ENCODE peak calls at places on chromosome 16, in nine cellular contexts. T is WERI-Rb-1; S is AG04450; Y is fibroblast of lung; V is Caco-2; U is CD8-positive, alpha-beta T cell; Q is heart right ventricle; L is cardiac fibroblast; D is left lung. N is an unnamed sample.

GRCh38 chr16:28549301-28549899 is 4.3 kb upstream of the SGF29 start:
- DNase-seq in L (peak), U (no peak), Q (no peak), T (no peak), S (no peak), D (no peak), Y (peak), V (no peak), N (no peak)

GRCh38 chr16:88651276-88651988 is 579 bp upstream of the CYBA start:
- DNase-seq in Q (peak), S (no peak), U (peak), L (no peak), Y (no peak), T (peak), V (no peak), D (peak), N (no peak)

GRCh38 chr16:87851141-87851587 is 18.1 kb downstream of the SLC7A5 start:
- DNase-seq in Y (peak), U (no peak), L (no peak), V (no peak), Q (no peak), T (no peak), S (no peak), D (no peak), N (no peak)

GRCh38 chr16:969508-970378 is 1.0 kb downstream of the LMF1 start:
- DNase-seq in L (peak), Y (no peak), D (no peak), S (no peak), T (no peak), U (no peak), Q (peak), V (no peak), N (no peak)

GRCh38 chr16:89453662-89454321 is 36.6 kb downstream of the ANKRD11 start:
- DNase-seq in V (no peak), S (no peak), T (no peak), L (peak), Q (peak), D (no peak), U (no peak), Y (peak), N (peak)

GRCh38 chr16:15542261-15542660 is 100.7 kb downstream of the MARF1 start:
- DNase-seq in Q (no peak), T (no peak), U (no peak), S (no peak), Y (no peak), L (no peak), V (no peak), D (no peak), N (no peak)

GRCh38 chr16:56268799-56269198 is 77.5 kb downstream of the GNAO1 start:
- DNase-seq in U (no peak), S (no peak), L (no peak), V (no peak), Q (no peak), D (no peak), Y (no peak), T (peak), N (no peak)

GRCh38 chr16:87317766-87318121 is 552 bp upstream of the C16orf95 start:
- DNase-seq in S (peak), D (peak), T (no peak), Q (peak), U (no peak), L (peak), V (peak), Y (peak), N (peak)

GRCh38 chr16:52603015-52603414 is 56.1 kb upstream of the TOX3 start:
- DNase-seq in S (no peak), T (no peak), V (no peak), Y (no peak), L (no peak), U (no peak), Q (no peak), D (no peak), N (peak)

GRCh38 chr16:56649820-56650219 is 1.9 kb upstream of the MT1B start:
- DNase-seq in Q (no peak), L (no peak), D (no peak), T (no peak), V (no peak), U (no peak), S (no peak), Y (no peak), N (no peak)

GRCh38 chr16:49382916-49383315 is 9.3 kb downstream of the C16orf78 start:
- DNase-seq in D (no peak), U (no peak), T (peak), V (no peak), Q (no peak), S (no peak), Y (no peak), L (no peak), N (no peak)

GRCh38 chr16:89924925-89925307 is 1.8 kb downstream of the TUBB3 start:
- DNase-seq in V (no peak), D (no peak), U (no peak), T (no peak), Y (no peak), S (no peak), Q (no peak), L (no peak), N (no peak)

GRCh38 chr16:22847690-22848089 is 33.7 kb downstream of the HS3ST2 start:
- DNase-seq in Q (no peak), V (no peak), Y (no peak), T (no peak), D (no peak), S (no peak), U (no peak), L (no peak), N (no peak)

GRCh38 chr16:72091217-72091616 is 2.2 kb downstream of the TXNL4B start:
- DNase-seq in S (no peak), L (no peak), Q (no peak), T (no peak), V (no peak), Y (no peak), D (no peak), U (no peak), N (no peak)

GRCh38 chr16:88927010-88927409 is 50.0 kb downstream of the CBFA2T3 start:
- DNase-seq in D (no peak), Q (no peak), V (no peak), L (no peak), S (no peak), U (no peak), T (no peak), Y (no peak), N (no peak)

GRCh38 chr16:74700206-74701040 is at the start of gene MLKL:
- DNase-seq in Y (peak), V (peak), T (peak), U (peak), Q (peak), D (peak), S (no peak), L (peak), N (no peak)

GRCh38 chr16:21599994-21600773 is 807 bp downstream of the METTL9 start:
- DNase-seq in D (no peak), L (peak), U (no peak), V (no peak), Q (no peak), Y (peak), S (no peak), T (no peak), N (no peak)

GRCh38 chr16:81478876-81479496 is 34.4 kb downstream of the CMIP start:
- DNase-seq in Q (no peak), D (peak), U (no peak), Y (no peak), L (no peak), V (no peak), T (no peak), S (no peak), N (no peak)

GRCh38 chr16:5918553-5919127 is 821.0 kb upstream of the EEF2KMT start:
- DNase-seq in V (no peak), Y (no peak), Q (no peak), T (peak), S (no peak), L (no peak), U (no peak), D (no peak), N (no peak)
- TF ChIP-seq CTCF in V (no peak), Y (no peak), Q (no peak), T (peak), S (no peak), L (no peak), U (no peak), D (no peak), N (peak)

DNA sequence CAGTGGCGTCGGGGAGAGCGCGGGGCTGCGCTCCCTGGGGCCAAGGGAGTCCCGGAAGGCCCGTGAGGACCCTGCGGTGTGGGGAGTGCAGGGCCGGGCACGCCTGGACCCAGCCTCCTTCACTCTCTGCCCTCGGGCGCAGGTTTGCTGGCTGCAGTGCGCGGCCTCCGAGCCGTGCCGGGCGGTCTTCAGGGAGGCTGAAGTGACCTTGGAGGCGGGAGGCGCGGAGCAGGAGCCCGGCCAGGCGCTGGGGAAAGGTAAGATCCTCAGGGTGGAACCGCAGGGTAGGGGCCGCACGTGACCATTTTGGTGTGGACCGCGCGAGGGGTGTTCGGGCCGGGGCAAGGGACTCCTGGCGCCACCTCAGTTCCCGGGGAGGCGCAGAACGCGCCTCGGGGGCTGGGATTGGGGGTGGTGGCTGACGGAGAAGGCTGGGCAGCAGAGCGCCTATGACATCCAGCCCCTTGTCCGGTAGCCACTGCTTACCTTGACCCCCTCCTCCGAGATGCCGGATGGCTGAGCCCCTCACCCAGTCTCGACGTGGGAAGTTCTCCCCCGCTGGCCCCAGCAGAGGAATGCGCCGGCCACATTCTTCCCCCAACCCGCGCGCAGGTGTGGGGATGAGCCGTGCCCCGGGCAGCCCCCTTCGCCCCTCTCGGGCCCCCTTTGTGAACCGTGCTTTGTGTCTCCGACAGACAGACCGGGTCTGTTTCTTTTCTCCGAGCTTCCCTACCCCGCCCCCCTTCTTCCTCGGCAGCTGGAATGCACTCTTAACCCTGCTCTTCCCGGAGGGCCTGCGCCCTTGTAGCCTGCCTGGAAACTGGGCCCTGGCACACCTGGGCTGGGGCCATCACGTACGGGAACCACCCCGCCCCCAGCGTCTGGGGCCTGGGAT is 631 bp downstream of the CDH3 start:
- DNase-seq in Y (no peak), D (no peak), S (no peak), T (no peak), Q (no peak), L (no peak), V (peak), U (no peak), N (no peak)
- H3K4me3 ChIP-seq in Y (no peak), D (peak), S (no peak), T (no peak), Q (no peak), L (no peak), V (peak), U (peak), N (peak)

DNA sequence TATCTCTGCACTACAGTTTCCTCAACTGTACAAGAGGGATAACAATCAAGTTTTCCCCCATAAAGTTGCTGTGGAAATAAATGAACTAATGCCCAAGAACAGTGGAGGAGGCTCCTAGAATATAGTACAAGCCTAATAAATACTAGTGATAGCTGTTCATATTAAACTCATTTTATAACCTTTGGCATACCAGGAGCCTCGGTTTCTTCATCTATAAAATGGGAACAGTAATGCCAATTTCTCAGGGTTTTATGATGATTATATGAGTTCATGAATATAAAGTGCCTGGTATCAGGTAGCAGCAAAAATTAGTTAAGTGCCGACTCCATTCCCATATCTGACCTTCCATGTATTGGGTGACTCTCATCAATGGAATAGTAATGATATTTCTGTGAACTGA is 311.1 kb upstream of the MAF start:
- DNase-seq in Q (no peak), Y (no peak), V (no peak), D (no peak), S (no peak), L (no peak), T (no peak), U (no peak), N (no peak)
- TF ChIP-seq CTCF in Q (no peak), Y (no peak), V (no peak), D (no peak), S (no peak), L (no peak), T (no peak), U (no peak), N (no peak)

DNA sequence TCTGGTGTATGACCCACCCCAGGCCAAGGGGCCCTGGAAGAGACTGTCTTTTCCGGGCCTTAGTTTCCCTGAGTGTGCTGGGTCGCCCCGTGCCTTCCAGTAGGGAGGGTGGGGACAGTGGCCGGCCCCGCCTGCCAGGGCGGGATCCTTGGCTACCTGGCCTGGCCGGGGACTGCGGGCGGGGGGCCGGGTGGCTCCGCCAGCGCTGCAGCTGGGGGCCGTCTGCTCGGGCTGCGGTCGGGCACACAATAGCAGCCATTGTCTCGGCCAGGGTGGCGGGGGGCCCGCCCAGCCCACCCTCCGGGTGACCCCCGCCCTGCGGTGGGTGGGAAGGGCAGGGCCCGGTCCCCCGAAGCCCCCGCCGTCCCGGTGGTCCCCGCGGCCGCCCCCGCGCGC is 11.5 kb downstream of the GLIS2 start:
- DNase-seq in Q (no peak), L (no peak), S (no peak), U (no peak), D (no peak), T (no peak), V (no peak), Y (no peak), N (no peak)
- H3K4me3 ChIP-seq in Q (peak), L (no peak), S (no peak), U (no peak), D (peak), T (no peak), V (no peak), Y (peak), N (no peak)

DNA sequence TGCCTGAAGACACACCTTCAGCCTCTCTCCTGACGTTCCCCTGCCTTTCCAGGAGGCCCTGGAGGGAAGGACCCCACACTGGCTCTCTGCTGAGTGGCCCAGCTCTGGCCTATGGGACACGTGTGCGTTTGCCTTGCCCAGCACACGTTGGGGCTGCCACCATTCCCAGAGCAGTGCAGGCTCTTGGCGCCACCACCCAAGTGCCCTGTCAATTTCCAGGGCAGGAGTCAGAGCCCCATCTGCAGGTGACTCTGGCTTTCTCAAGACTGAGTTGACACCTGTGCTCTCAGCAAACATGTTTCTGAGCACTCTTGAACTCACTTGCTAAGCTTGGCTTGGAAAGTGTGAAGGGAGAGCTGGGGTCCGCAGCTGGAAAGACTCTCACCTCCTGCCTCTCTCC is 4.7 kb upstream of the IRF8 start:
- DNase-seq in L (no peak), V (peak), S (no peak), D (no peak), Y (no peak), U (no peak), Q (no peak), T (no peak), N (peak)
- TF ChIP-seq CTCF in L (no peak), V (peak), S (no peak), D (no peak), Y (no peak), U (no peak), Q (no peak), T (peak), N (peak)

DNA sequence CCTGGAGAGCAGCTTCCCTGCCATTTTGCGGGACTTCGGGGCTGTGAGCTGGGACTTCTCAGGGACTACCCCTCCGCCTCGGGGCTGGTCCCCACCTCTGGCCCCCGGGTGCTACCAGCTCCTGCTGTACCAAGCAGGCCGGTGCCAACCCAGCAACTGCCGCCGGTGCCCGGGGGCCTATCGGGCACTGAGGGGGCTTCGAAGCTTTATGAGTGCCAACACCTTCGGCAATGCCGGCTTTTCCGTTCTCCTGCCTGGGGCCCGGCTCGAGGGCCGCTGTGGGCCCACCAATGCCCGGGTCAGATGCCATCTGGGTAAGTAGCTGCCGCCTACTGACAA is 1.3 kb downstream of the ASPHD1 start:
- DNase-seq in U (no peak), T (no peak), D (no peak), S (no peak), L (no peak), Y (no peak), Q (no peak), V (no peak), N (no peak)
- H3K4me3 ChIP-seq in U (no peak), T (no peak), D (no peak), S (peak), L (peak), Y (peak), Q (no peak), V (no peak), N (peak)

GRCh38 chr16:13127144-13127543 is 225.7 kb downstream of the SHISA9 start:
- DNase-seq in S (no peak), L (no peak), Q (no peak), U (no peak), Y (no peak), V (no peak), D (no peak), T (no peak), N (no peak)
- TF ChIP-seq CTCF in S (no peak), L (no peak), Q (no peak), U (no peak), Y (no peak), V (no peak), D (no peak), T (no peak), N (no peak)

DNA sequence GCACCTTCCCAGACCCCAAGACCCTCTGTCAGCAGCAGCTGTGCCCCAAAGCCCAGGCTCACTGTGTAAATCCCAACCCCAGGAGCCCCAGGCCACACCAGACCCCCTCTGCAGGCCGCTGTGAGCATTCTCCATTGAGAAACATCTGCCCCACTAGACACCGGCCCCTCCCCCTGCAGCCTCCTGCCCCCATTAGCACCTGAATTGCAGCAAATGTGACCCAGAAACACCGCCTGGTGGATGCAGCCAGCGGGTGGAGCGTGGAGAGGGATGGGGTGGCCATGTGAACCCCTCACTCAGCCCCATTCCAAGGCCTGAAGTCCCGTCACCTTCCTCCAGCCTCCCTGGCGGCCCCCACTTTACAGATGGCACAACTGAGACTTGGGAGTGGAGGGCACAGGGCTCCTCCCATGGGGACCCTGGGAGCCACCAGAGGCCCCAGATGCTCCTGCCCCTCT is 2.2 kb downstream of the UBALD1 start:
- DNase-seq in L (no peak), Q (no peak), V (no peak), T (no peak), U (no peak), D (no peak), Y (no peak), S (no peak), N (no peak)
- H3K4me3 ChIP-seq in L (no peak), Q (no peak), V (no peak), T (no peak), U (no peak), D (no peak), Y (peak), S (peak), N (peak)

DNA sequence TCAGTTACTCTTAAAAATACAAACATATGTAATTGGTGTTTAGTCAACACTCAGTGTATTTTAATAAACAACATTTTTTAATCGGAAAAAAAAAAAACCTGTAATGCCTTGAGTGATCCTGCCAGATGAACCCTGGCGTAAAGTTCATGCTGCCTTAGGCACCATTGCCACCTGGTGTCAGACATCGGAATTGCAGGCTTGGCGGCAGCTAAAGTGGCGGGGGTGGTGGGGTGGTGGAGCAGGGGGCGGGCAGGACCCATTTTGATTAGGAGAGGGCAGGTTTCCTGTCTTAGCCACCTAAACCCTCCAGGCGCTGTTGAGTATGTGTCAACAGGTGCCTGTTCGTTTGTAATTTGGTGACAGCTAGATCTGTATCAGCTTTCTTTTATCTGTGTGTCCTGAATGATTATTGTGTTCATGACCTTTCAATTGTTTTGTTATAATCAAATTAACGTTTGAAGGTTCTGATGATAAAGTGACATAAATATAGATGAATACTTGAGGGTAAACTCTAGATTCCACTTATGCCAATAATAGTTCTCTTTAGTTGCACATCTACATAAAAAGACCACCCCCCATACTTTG is 588.7 kb downstream of the CDH13 start:
- DNase-seq in S (peak), L (peak), Y (peak), T (peak), D (no peak), Q (peak), V (peak), U (peak), N (no peak)
- TF ChIP-seq CTCF in S (peak), L (peak), Y (peak), T (peak), D (peak), Q (peak), V (peak), U (peak), N (peak)

N was measured in LNCaP clone FGC.